ENCODE peak calls at places on chromosomes 3 and 15, in ten cellular contexts. One of them, this sample, is unnamed.

GRCh38 chr3:35829499-35829898 is 190.2 kb downstream of the ARPP21 start:
- DNase-seq in T-helper 9 cell: no peak
- DNase-seq in AG04450: no peak
- DNase-seq in right atrium auricular region: no peak
- DNase-seq in kidney: no peak
- DNase-seq in mesendoderm: no peak
- DNase-seq in stimulated activated CD4-positive, alpha-beta T cell treated with anti-CD3 and anti-CD28 coated beads, Interleukin-2, amount 100 ng/mL, for 48 hours: no peak
- DNase-seq in foreskin fibroblast: peak; percentile 15
- DNase-seq in choroid plexus epithelial cell: peak; percentile 59
- DNase-seq in H54: no peak
- DNase-seq in this sample: no peak

GRCh38 chr3:66407281-66408218 is 93.3 kb downstream of the LRIG1 start:
- DNase-seq in stimulated activated CD4-positive, alpha-beta T cell treated with anti-CD3 and anti-CD28 coated beads, Interleukin-2, amount 100 ng/mL, for 48 hours: peak; percentile 77
- DNase-seq in H54: peak; percentile 69
- DNase-seq in AG04450: no peak
- DNase-seq in T-helper 9 cell: peak; percentile 73
- DNase-seq in right atrium auricular region: peak; percentile 73
- DNase-seq in kidney: peak; percentile 84
- DNase-seq in choroid plexus epithelial cell: peak; percentile 66
- DNase-seq in foreskin fibroblast: peak; percentile 78
- DNase-seq in mesendoderm: peak; percentile 77
- DNase-seq in this sample: peak; percentile 93

GRCh38 chr3:69282191-69282590 is 103.7 kb downstream of the FRMD4B start:
- DNase-seq in mesendoderm: no peak
- DNase-seq in AG04450: no peak
- DNase-seq in T-helper 9 cell: no peak
- DNase-seq in stimulated activated CD4-positive, alpha-beta T cell treated with anti-CD3 and anti-CD28 coated beads, Interleukin-2, amount 100 ng/mL, for 48 hours: peak; percentile 44
- DNase-seq in kidney: no peak
- DNase-seq in right atrium auricular region: no peak
- DNase-seq in foreskin fibroblast: no peak
- DNase-seq in H54: no peak
- DNase-seq in choroid plexus epithelial cell: no peak
- DNase-seq in this sample: no peak

GRCh38 chr15:83205725-83206324 is 1.8 kb downstream of the HDGFL3 start:
- DNase-seq in stimulated activated CD4-positive, alpha-beta T cell treated with anti-CD3 and anti-CD28 coated beads, Interleukin-2, amount 100 ng/mL, for 48 hours: no peak
- DNase-seq in foreskin fibroblast: peak; percentile 57
- DNase-seq in mesendoderm: no peak
- DNase-seq in right atrium auricular region: no peak
- DNase-seq in AG04450: no peak
- DNase-seq in T-helper 9 cell: no peak
- DNase-seq in H54: no peak
- DNase-seq in kidney: no peak
- DNase-seq in choroid plexus epithelial cell: peak; percentile 92
- DNase-seq in this sample: no peak

GRCh38 chr3:149080699-149081091 is 5.6 kb downstream of the HLTF start:
- DNase-seq in choroid plexus epithelial cell: peak; percentile 73
- DNase-seq in right atrium auricular region: no peak
- DNase-seq in stimulated activated CD4-positive, alpha-beta T cell treated with anti-CD3 and anti-CD28 coated beads, Interleukin-2, amount 100 ng/mL, for 48 hours: no peak
- DNase-seq in mesendoderm: no peak
- DNase-seq in foreskin fibroblast: peak; percentile 70
- DNase-seq in AG04450: no peak
- DNase-seq in T-helper 9 cell: no peak
- DNase-seq in H54: no peak
- DNase-seq in kidney: no peak
- DNase-seq in this sample: no peak

GRCh38 chr15:91039996-91040395 is 17.6 kb upstream of the VPS33B start:
- DNase-seq in kidney: no peak
- DNase-seq in stimulated activated CD4-positive, alpha-beta T cell treated with anti-CD3 and anti-CD28 coated beads, Interleukin-2, amount 100 ng/mL, for 48 hours: no peak
- DNase-seq in mesendoderm: no peak
- DNase-seq in foreskin fibroblast: no peak
- DNase-seq in choroid plexus epithelial cell: no peak
- DNase-seq in right atrium auricular region: no peak
- DNase-seq in T-helper 9 cell: no peak
- DNase-seq in H54: no peak
- DNase-seq in AG04450: no peak
- DNase-seq in this sample: no peak

GRCh38 chr3:122149228-122149627 is 34.2 kb upstream of the CASR start:
- DNase-seq in foreskin fibroblast: no peak
- DNase-seq in choroid plexus epithelial cell: no peak
- DNase-seq in right atrium auricular region: no peak
- DNase-seq in mesendoderm: no peak
- DNase-seq in kidney: no peak
- DNase-seq in T-helper 9 cell: no peak
- DNase-seq in AG04450: no peak
- DNase-seq in stimulated activated CD4-positive, alpha-beta T cell treated with anti-CD3 and anti-CD28 coated beads, Interleukin-2, amount 100 ng/mL, for 48 hours: no peak
- DNase-seq in H54: no peak
- DNase-seq in this sample: no peak

GRCh38 chr3:187020376-187020775 is 90.0 kb downstream of the ST6GAL1 start:
- DNase-seq in stimulated activated CD4-positive, alpha-beta T cell treated with anti-CD3 and anti-CD28 coated beads, Interleukin-2, amount 100 ng/mL, for 48 hours: no peak
- DNase-seq in right atrium auricular region: peak; percentile 7
- DNase-seq in choroid plexus epithelial cell: no peak
- DNase-seq in T-helper 9 cell: no peak
- DNase-seq in mesendoderm: no peak
- DNase-seq in kidney: no peak
- DNase-seq in H54: no peak
- DNase-seq in foreskin fibroblast: no peak
- DNase-seq in AG04450: no peak
- DNase-seq in this sample: no peak

GRCh38 chr15:63365004-63365555 is 16.6 kb downstream of the CA12 start:
- DNase-seq in foreskin fibroblast: no peak
- DNase-seq in AG04450: no peak
- DNase-seq in stimulated activated CD4-positive, alpha-beta T cell treated with anti-CD3 and anti-CD28 coated beads, Interleukin-2, amount 100 ng/mL, for 48 hours: no peak
- DNase-seq in H54: no peak
- DNase-seq in right atrium auricular region: no peak
- DNase-seq in mesendoderm: no peak
- DNase-seq in choroid plexus epithelial cell: no peak
- DNase-seq in T-helper 9 cell: no peak
- DNase-seq in kidney: no peak
- DNase-seq in this sample: no peak

GRCh38 chr3:31567036-31567435 is 34.3 kb downstream of the STT3B start:
- DNase-seq in mesendoderm: peak; percentile 70
- DNase-seq in H54: no peak
- DNase-seq in choroid plexus epithelial cell: no peak
- DNase-seq in right atrium auricular region: no peak
- DNase-seq in stimulated activated CD4-positive, alpha-beta T cell treated with anti-CD3 and anti-CD28 coated beads, Interleukin-2, amount 100 ng/mL, for 48 hours: no peak
- DNase-seq in foreskin fibroblast: no peak
- DNase-seq in AG04450: no peak
- DNase-seq in kidney: no peak
- DNase-seq in T-helper 9 cell: no peak
- DNase-seq in this sample: peak; percentile 37

GRCh38 chr3:194470615-194471014 is 16.2 kb downstream of the ATP13A3 start:
- DNase-seq in right atrium auricular region: no peak
- DNase-seq in T-helper 9 cell: no peak
- DNase-seq in mesendoderm: no peak
- DNase-seq in AG04450: no peak
- DNase-seq in H54: no peak
- DNase-seq in choroid plexus epithelial cell: no peak
- DNase-seq in foreskin fibroblast: no peak
- DNase-seq in stimulated activated CD4-positive, alpha-beta T cell treated with anti-CD3 and anti-CD28 coated beads, Interleukin-2, amount 100 ng/mL, for 48 hours: no peak
- DNase-seq in kidney: no peak
- DNase-seq in this sample: no peak

GRCh38 chr3:101017048-101017447 is 23.8 kb upstream of the ABI3BP start:
- DNase-seq in mesendoderm: no peak
- DNase-seq in foreskin fibroblast: peak; percentile 37
- DNase-seq in kidney: no peak
- DNase-seq in choroid plexus epithelial cell: peak; percentile 44
- DNase-seq in stimulated activated CD4-positive, alpha-beta T cell treated with anti-CD3 and anti-CD28 coated beads, Interleukin-2, amount 100 ng/mL, for 48 hours: no peak
- DNase-seq in T-helper 9 cell: no peak
- DNase-seq in right atrium auricular region: no peak
- DNase-seq in AG04450: no peak
- DNase-seq in H54: no peak
- DNase-seq in this sample: no peak

GRCh38 chr3:193962986-193963683 is 172.8 kb upstream of the HES1 start:
- DNase-seq in stimulated activated CD4-positive, alpha-beta T cell treated with anti-CD3 and anti-CD28 coated beads, Interleukin-2, amount 100 ng/mL, for 48 hours: peak; percentile 6
- DNase-seq in T-helper 9 cell: no peak
- DNase-seq in foreskin fibroblast: peak; percentile 24
- DNase-seq in right atrium auricular region: no peak
- DNase-seq in H54: no peak
- DNase-seq in kidney: no peak
- DNase-seq in AG04450: no peak
- DNase-seq in choroid plexus epithelial cell: no peak
- DNase-seq in mesendoderm: no peak
- DNase-seq in this sample: no peak

GRCh38 chr3:111538687-111539086 is 3.3 kb upstream of the CD96 start:
- DNase-seq in H54: no peak
- DNase-seq in kidney: no peak
- DNase-seq in AG04450: no peak
- DNase-seq in right atrium auricular region: no peak
- DNase-seq in stimulated activated CD4-positive, alpha-beta T cell treated with anti-CD3 and anti-CD28 coated beads, Interleukin-2, amount 100 ng/mL, for 48 hours: no peak
- DNase-seq in mesendoderm: no peak
- DNase-seq in foreskin fibroblast: peak; percentile 49
- DNase-seq in T-helper 9 cell: no peak
- DNase-seq in choroid plexus epithelial cell: peak; percentile 60
- DNase-seq in this sample: no peak

GRCh38 chr3:58994746-58995330 is 55.0 kb downstream of the CFAP20DC start:
- DNase-seq in choroid plexus epithelial cell: peak; percentile 88
- DNase-seq in right atrium auricular region: no peak
- DNase-seq in stimulated activated CD4-positive, alpha-beta T cell treated with anti-CD3 and anti-CD28 coated beads, Interleukin-2, amount 100 ng/mL, for 48 hours: peak; percentile 13
- DNase-seq in T-helper 9 cell: no peak
- DNase-seq in foreskin fibroblast: peak; percentile 85
- DNase-seq in mesendoderm: peak; percentile 77
- DNase-seq in kidney: no peak
- DNase-seq in H54: peak; percentile 12
- DNase-seq in AG04450: peak; percentile 38
- DNase-seq in this sample: peak; percentile 73

GRCh38 chr3:131728898-131729297 is 226.1 kb upstream of the MRPL3 start:
- DNase-seq in stimulated activated CD4-positive, alpha-beta T cell treated with anti-CD3 and anti-CD28 coated beads, Interleukin-2, amount 100 ng/mL, for 48 hours: no peak
- DNase-seq in mesendoderm: peak; percentile 18
- DNase-seq in AG04450: no peak
- DNase-seq in T-helper 9 cell: no peak
- DNase-seq in choroid plexus epithelial cell: no peak
- DNase-seq in H54: no peak
- DNase-seq in foreskin fibroblast: no peak
- DNase-seq in kidney: no peak
- DNase-seq in right atrium auricular region: no peak
- DNase-seq in this sample: no peak

GRCh38 chr3:186487037-186487436 is 57.1 kb downstream of the CRYGS start:
- DNase-seq in stimulated activated CD4-positive, alpha-beta T cell treated with anti-CD3 and anti-CD28 coated beads, Interleukin-2, amount 100 ng/mL, for 48 hours: no peak
- DNase-seq in T-helper 9 cell: no peak
- DNase-seq in choroid plexus epithelial cell: no peak
- DNase-seq in H54: no peak
- DNase-seq in foreskin fibroblast: no peak
- DNase-seq in kidney: no peak
- DNase-seq in AG04450: no peak
- DNase-seq in mesendoderm: no peak
- DNase-seq in right atrium auricular region: no peak
- DNase-seq in this sample: no peak

GRCh38 chr15:62254137-62254934 is 89.3 kb upstream of the C2CD4B start:
- DNase-seq in H54: peak; percentile 30
- DNase-seq in right atrium auricular region: peak; percentile 66
- DNase-seq in mesendoderm: peak; percentile 77
- DNase-seq in kidney: peak; percentile 83
- DNase-seq in T-helper 9 cell: peak; percentile 55
- DNase-seq in stimulated activated CD4-positive, alpha-beta T cell treated with anti-CD3 and anti-CD28 coated beads, Interleukin-2, amount 100 ng/mL, for 48 hours: peak; percentile 73
- DNase-seq in foreskin fibroblast: peak; percentile 62
- DNase-seq in AG04450: peak; percentile 10
- DNase-seq in choroid plexus epithelial cell: peak; percentile 71
- DNase-seq in this sample: peak; percentile 81

GRCh38 chr3:107429330-107430181 is 52.3 kb downstream of the CCDC54 start:
- DNase-seq in AG04450: peak; percentile 70
- DNase-seq in stimulated activated CD4-positive, alpha-beta T cell treated with anti-CD3 and anti-CD28 coated beads, Interleukin-2, amount 100 ng/mL, for 48 hours: peak; percentile 58
- DNase-seq in T-helper 9 cell: peak; percentile 39
- DNase-seq in H54: peak; percentile 84
- DNase-seq in foreskin fibroblast: peak; percentile 95
- DNase-seq in right atrium auricular region: peak; percentile 75
- DNase-seq in kidney: peak; percentile 91
- DNase-seq in choroid plexus epithelial cell: peak; percentile 94
- DNase-seq in mesendoderm: peak; percentile 95
- DNase-seq in this sample: peak; percentile 85

GRCh38 chr15:66252411-66253295 is 897 bp downstream of the MEGF11 start:
- DNase-seq in kidney: peak; percentile 85
- DNase-seq in foreskin fibroblast: peak; percentile 79
- DNase-seq in choroid plexus epithelial cell: peak; percentile 48
- DNase-seq in H54: peak; percentile 61
- DNase-seq in T-helper 9 cell: peak; percentile 30
- DNase-seq in mesendoderm: peak; percentile 63
- DNase-seq in right atrium auricular region: peak; percentile 61
- DNase-seq in AG04450: no peak
- DNase-seq in stimulated activated CD4-positive, alpha-beta T cell treated with anti-CD3 and anti-CD28 coated beads, Interleukin-2, amount 100 ng/mL, for 48 hours: peak; percentile 45
- DNase-seq in this sample: peak; percentile 89

GRCh38 chr3:189573004-189573403 is 58.2 kb upstream of the TP63 start:
- DNase-seq in stimulated activated CD4-positive, alpha-beta T cell treated with anti-CD3 and anti-CD28 coated beads, Interleukin-2, amount 100 ng/mL, for 48 hours: no peak
- DNase-seq in H54: no peak
- DNase-seq in AG04450: no peak
- DNase-seq in mesendoderm: peak; percentile 8
- DNase-seq in kidney: no peak
- DNase-seq in foreskin fibroblast: no peak
- DNase-seq in right atrium auricular region: no peak
- DNase-seq in T-helper 9 cell: no peak
- DNase-seq in choroid plexus epithelial cell: no peak
- DNase-seq in this sample: no peak

GRCh38 chr3:155032918-155033317 is 47.2 kb upstream of the MME start:
- DNase-seq in kidney: no peak
- DNase-seq in mesendoderm: peak; percentile 91
- DNase-seq in H54: no peak
- DNase-seq in stimulated activated CD4-positive, alpha-beta T cell treated with anti-CD3 and anti-CD28 coated beads, Interleukin-2, amount 100 ng/mL, for 48 hours: no peak
- DNase-seq in AG04450: peak; percentile 16
- DNase-seq in foreskin fibroblast: peak; percentile 84
- DNase-seq in choroid plexus epithelial cell: peak; percentile 56
- DNase-seq in right atrium auricular region: no peak
- DNase-seq in T-helper 9 cell: no peak
- DNase-seq in this sample: no peak